ENCODE peak calls at places on chromosomes 13 and 19, in six cellular contexts. C is astrocyte of the cerebellum; T is foreskin fibroblast; U is nephron progenitor cell; K is WTC11; Y is activated CD8-positive, alpha-beta T cell treated with anti-CD3 and anti-CD28 coated beads for 36 hours. L is an unnamed sample.

GRCh38 chr13:59493436-59493965 is 670.2 kb downstream of the DIAPH3 start:
- DNase-seq in C (no peak), T (no peak), U (no peak), K (no peak), Y (no peak), L (no peak)

GRCh38 chr19:50777830-50778303 is 7.6 kb downstream of the GPR32 start:
- DNase-seq in C (peak), T (no peak), U (peak), K (peak), Y (no peak), L (no peak)

GRCh38 chr13:30796833-30797601 is 61.7 kb downstream of the ALOX5AP start:
- DNase-seq in C (no peak), T (no peak), U (no peak), K (no peak), Y (peak), L (no peak)

GRCh38 chr13:97946951-97947588 is 6.4 kb upstream of the IPO5 start:
- DNase-seq in C (peak), T (peak), U (no peak), K (no peak), Y (no peak), L (peak)

GRCh38 chr19:43636121-43636683 is 3.4 kb downstream of the CADM4 start:
- DNase-seq in C (no peak), T (no peak), U (no peak), K (peak), Y (no peak), L (no peak)

GRCh38 chr13:48892311-48892710 is 83.4 kb upstream of the FNDC3A start:
- DNase-seq in C (peak), T (peak), U (no peak), K (no peak), Y (no peak), L (peak)

GRCh38 chr13:29589967-29590366 is 5.5 kb downstream of the SLC7A1 start:
- DNase-seq in C (no peak), T (no peak), U (no peak), K (peak), Y (no peak), L (no peak)

GRCh38 chr19:10007366-10007765 is 2.9 kb downstream of the COL5A3 start:
- DNase-seq in C (no peak), T (no peak), U (no peak), K (no peak), Y (no peak), L (no peak)

GRCh38 chr13:114047358-114047881 is 73.5 kb upstream of the C13orf46 start:
- DNase-seq in C (no peak), T (no peak), U (no peak), K (no peak), Y (no peak), L (no peak)

GRCh38 chr13:84870190-84870589 is 929.0 kb downstream of the SLITRK6 start:
- DNase-seq in C (no peak), T (no peak), U (no peak), K (peak), Y (peak), L (peak)

GRCh38 chr19:12825259-12826131 is 8.9 kb downstream of the RTBDN start:
- DNase-seq in C (no peak), T (no peak), U (peak), K (peak), Y (peak), L (no peak)

GRCh38 chr19:41801682-41802317 is 5.4 kb downstream of the CEACAM3 start:
- DNase-seq in C (no peak), T (no peak), U (no peak), K (no peak), Y (no peak), L (no peak)

GRCh38 chr13:99314640-99315176 is 7.5 kb upstream of the GPR183 start:
- DNase-seq in C (no peak), T (peak), U (no peak), K (no peak), Y (peak), L (peak)

GRCh38 chr19:52690395-52691214 is 44.2 kb downstream of the ZNF611 start:
- DNase-seq in C (peak), T (peak), U (peak), K (peak), Y (peak), L (peak)
- TF ChIP-seq CTCF in C (no peak), T (no peak), U (peak), K (no peak), Y (no peak), L (peak)

GRCh38 chr13:74036373-74036772 is 97.8 kb downstream of the KLF12 start:
- DNase-seq in C (no peak), T (no peak), U (no peak), K (peak), Y (no peak), L (no peak)

GRCh38 chr13:74039154-74039553 is 95.0 kb downstream of the KLF12 start:
- DNase-seq in C (no peak), T (no peak), U (no peak), K (no peak), Y (no peak), L (no peak)

GRCh38 chr13:74037762-74038161 is 96.4 kb downstream of the KLF12 start:
- DNase-seq in C (no peak), T (no peak), U (no peak), K (no peak), Y (peak), L (no peak)

GRCh38 chr13:74039667-74040066 is 94.5 kb downstream of the KLF12 start:
- DNase-seq in C (no peak), T (no peak), U (no peak), K (no peak), Y (no peak), L (no peak)

GRCh38 chr13:74040200-74040599 is 94.0 kb downstream of the KLF12 start:
- DNase-seq in C (no peak), T (no peak), U (peak), K (peak), Y (peak), L (no peak)
- TF ChIP-seq CTCF in C (peak), T (peak), U (peak), K (peak), Y (peak), L (peak)

GRCh38 chr19:33849551-33850147 is 53.0 kb downstream of the KCTD15 start:
- DNase-seq in C (no peak), T (no peak), U (no peak), K (no peak), Y (no peak), L (no peak)
- TF ChIP-seq CTCF in C (no peak), T (no peak), U (no peak), K (no peak), Y (no peak), L (no peak)

GRCh38 chr13:78750735-78751134 is 91.8 kb upstream of the OBI1 start:
- DNase-seq in C (no peak), T (no peak), U (no peak), K (no peak), Y (no peak), L (no peak)
- TF ChIP-seq CTCF in C (no peak), T (no peak), U (no peak), K (no peak), Y (no peak), L (no peak)

DNA sequence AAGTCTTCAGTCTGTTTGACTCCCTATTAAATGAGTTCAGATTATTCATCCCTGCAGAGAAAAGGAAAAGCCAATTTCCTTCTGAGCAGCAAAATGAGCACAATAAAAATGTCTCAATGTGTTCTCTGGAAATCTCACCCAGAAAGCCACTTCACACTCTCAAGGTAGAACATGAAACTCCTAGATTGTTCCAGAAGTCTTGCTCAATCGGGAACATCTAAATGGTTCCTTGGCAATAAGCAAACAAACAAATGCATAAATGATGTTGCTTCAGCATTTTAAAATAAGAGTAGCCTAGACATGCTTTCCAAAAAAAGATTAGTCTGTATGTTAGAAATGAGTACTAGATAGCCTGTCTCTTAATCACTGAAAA is 59.7 kb upstream of the TNFRSF19 start:
- DNase-seq in C (no peak), T (peak), U (no peak), K (no peak), Y (no peak), L (peak)
- TF ChIP-seq CTCF in C (no peak), T (no peak), U (no peak), K (no peak), Y (no peak), L (no peak)

GRCh38 chr19:18439025-18439909 is 1.3 kb upstream of the ISYNA1 start:
- DNase-seq in C (no peak), T (peak), U (no peak), K (no peak), Y (no peak), L (peak)
- TF ChIP-seq CTCF in C (no peak), T (no peak), U (no peak), K (no peak), Y (no peak), L (peak)

GRCh38 chr19:55114566-55115145 is 2.8 kb downstream of the PPP1R12C start:
- DNase-seq in C (no peak), T (no peak), U (no peak), K (no peak), Y (no peak), L (no peak)

GRCh38 chr19:55115446-55116065 is 1.9 kb downstream of the PPP1R12C start:
- DNase-seq in C (no peak), T (no peak), U (no peak), K (no peak), Y (no peak), L (peak)

GRCh38 chr19:55117063-55117635 is 288 bp downstream of the PPP1R12C start:
- DNase-seq in C (no peak), T (no peak), U (peak), K (no peak), Y (peak), L (no peak)

GRCh38 chr19:55117636-55118391 is at the start of gene PPP1R12C:
- DNase-seq in C (peak), T (peak), U (peak), K (peak), Y (peak), L (peak)

DNA sequence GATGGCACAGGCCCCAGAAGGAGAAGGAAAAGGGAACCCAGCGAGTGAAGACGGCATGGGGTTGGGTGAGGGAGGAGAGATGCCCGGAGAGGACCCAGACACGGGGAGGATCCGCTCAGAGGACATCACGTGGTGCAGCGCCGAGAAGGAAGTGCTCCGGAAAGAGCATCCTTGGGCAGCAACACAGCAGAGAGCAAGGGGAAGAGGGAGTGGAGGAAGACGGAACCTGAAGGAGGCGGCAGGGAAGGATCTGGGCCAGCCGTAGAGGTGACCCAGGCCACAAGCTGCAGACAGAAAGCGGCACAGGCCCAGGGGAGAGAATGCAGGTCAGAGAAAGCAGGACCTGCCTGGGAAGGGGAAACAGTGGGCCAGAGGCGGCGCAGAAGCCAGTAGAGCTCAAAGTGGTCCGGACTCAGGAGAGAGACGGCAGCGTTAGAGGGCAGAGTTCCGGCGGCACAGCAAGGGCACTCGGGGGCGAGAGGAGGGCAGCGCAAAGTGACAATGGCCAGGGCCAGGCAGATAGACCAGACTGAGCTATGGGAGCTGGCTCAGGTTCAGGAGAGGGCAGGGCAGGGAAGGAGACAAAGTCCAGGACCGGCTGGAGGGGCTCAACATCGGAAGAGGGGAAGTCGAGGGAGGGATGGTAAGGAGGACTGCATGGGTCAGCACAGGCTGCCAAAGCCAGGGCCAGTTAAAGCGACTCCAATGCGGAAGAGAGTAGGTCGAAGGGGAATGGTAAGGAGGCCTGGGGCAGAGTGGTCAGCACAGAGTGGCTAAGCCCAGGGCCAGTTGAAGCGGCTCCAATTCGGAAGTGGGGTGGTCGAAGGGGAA is 990 bp downstream of the PPP1R12C start:
- DNase-seq in C (no peak), T (peak), U (peak), K (no peak), Y (peak), L (peak)
- TF ChIP-seq CTCF in C (no peak), T (no peak), U (no peak), K (no peak), Y (no peak), L (no peak)

GRCh38 chr13:94950303-94950702 is 238.0 kb upstream of the SOX21 start:
- DNase-seq in C (no peak), T (no peak), U (no peak), K (no peak), Y (no peak), L (no peak)
- TF ChIP-seq CTCF in C (peak), T (peak), U (peak), K (no peak), Y (no peak), L (peak)